ENCODE peak calls at places on chromosome 13, in seven cellular contexts. A is uterus, D is hepatocyte, U is suprapubic skin, L is lower leg skin, P is fibroblast of mammary gland, N is dorsolateral prefrontal cortex. G is an unnamed sample.

GRCh38 chr13:70758932-70759331 is 650.7 kb upstream of the KLHL1 start:
- DNase-seq in N (no peak), P (no peak), D (no peak), U (no peak), A (no peak), L (no peak), G (no peak)

GRCh38 chr13:76791290-76791664 is 94.9 kb downstream of the KCTD12 start:
- DNase-seq in P (peak), A (no peak), N (no peak), D (no peak), U (no peak), L (no peak), G (no peak)

GRCh38 chr13:34216251-34216650 is 398.3 kb downstream of the RFC3 start:
- DNase-seq in P (no peak), N (no peak), L (no peak), D (no peak), A (no peak), U (no peak), G (no peak)

GRCh38 chr13:46795321-46795720 is 1.6 kb downstream of the ESD start:
- DNase-seq in P (peak), D (no peak), N (no peak), U (no peak), A (no peak), L (no peak), G (no peak)

GRCh38 chr13:83248751-83249150 is 633.5 kb downstream of the SLITRK1 start:
- DNase-seq in L (peak), U (no peak), P (peak), N (no peak), A (no peak), D (no peak), G (no peak)

GRCh38 chr13:76646946-76647345 is 239.3 kb downstream of the KCTD12 start:
- DNase-seq in A (no peak), N (no peak), U (no peak), L (no peak), P (peak), D (no peak), G (no peak)

GRCh38 chr13:83536941-83537340 is 345.3 kb downstream of the SLITRK1 start:
- DNase-seq in N (no peak), L (no peak), D (no peak), A (no peak), U (no peak), P (no peak), G (no peak)

GRCh38 chr13:91576590-91576989 is 178.2 kb downstream of the GPC5 start:
- DNase-seq in D (no peak), A (no peak), P (no peak), L (no peak), N (no peak), U (no peak), G (peak)

GRCh38 chr13:77013853-77014542 is 13.0 kb downstream of the FBXL3 start:
- DNase-seq in N (no peak), A (no peak), U (no peak), D (no peak), P (no peak), L (no peak), G (no peak)

GRCh38 chr13:89455741-89456140 is 1784.6 kb downstream of the SLITRK5 start:
- DNase-seq in P (peak), N (no peak), A (no peak), L (no peak), D (no peak), U (no peak), G (no peak)

GRCh38 chr13:47934371-47934770 is 66.7 kb downstream of the SUCLA2 start:
- DNase-seq in D (no peak), A (no peak), L (no peak), U (no peak), N (no peak), P (no peak), G (no peak)

GRCh38 chr13:41568990-41569387 is 111.6 kb downstream of the RGCC start:
- DNase-seq in U (no peak), L (no peak), A (no peak), P (peak), N (no peak), D (no peak), G (no peak)

GRCh38 chr13:87274209-87274819 is 396.9 kb upstream of the SLITRK5 start:
- DNase-seq in P (peak), U (no peak), D (peak), A (no peak), N (no peak), L (no peak), G (peak)

GRCh38 chr13:65555973-65556372 is 1674.2 kb downstream of the PCDH9 start:
- DNase-seq in N (no peak), A (no peak), D (no peak), L (no peak), P (no peak), U (no peak), G (no peak)

GRCh38 chr13:85520445-85520844 is 278.8 kb downstream of the SLITRK6 start:
- DNase-seq in U (no peak), N (no peak), A (no peak), L (no peak), D (no peak), P (peak), G (no peak)

GRCh38 chr13:112071902-112072530 is 5.1 kb downstream of the SOX1 start:
- DNase-seq in N (no peak), A (no peak), D (no peak), L (no peak), U (no peak), P (no peak), G (peak)

GRCh38 chr13:41825691-41826090 is 135.2 kb downstream of the VWA8 start:
- DNase-seq in A (no peak), L (no peak), U (no peak), P (peak), D (no peak), N (no peak), G (no peak)

GRCh38 chr13:60591348-60591747 is 194.3 kb downstream of the TDRD3 start:
- DNase-seq in L (no peak), P (peak), D (no peak), U (no peak), A (no peak), N (no peak), G (no peak)

GRCh38 chr13:95676775-95677563 is at the start of gene DNAJC3:
- DNase-seq in A (peak), U (peak), N (peak), L (peak), P (peak), D (peak), G (peak)

GRCh38 chr13:49563513-49563912 is 21.8 kb downstream of the RCBTB1 start:
- DNase-seq in A (no peak), P (peak), D (peak), N (no peak), L (no peak), U (no peak), G (no peak)

GRCh38 chr13:72782717-72783116 is 784 bp downstream of the PIBF1 start:
- DNase-seq in L (no peak), N (no peak), P (peak), U (no peak), A (no peak), D (no peak), G (peak)

GRCh38 chr13:47484564-47484963 is 516.5 kb downstream of the SUCLA2 start:
- DNase-seq in U (no peak), D (no peak), L (no peak), P (peak), N (no peak), A (no peak), G (no peak)

GRCh38 chr13:26095846-26096245 is 44.0 kb upstream of the SHISA2 start:
- DNase-seq in U (no peak), N (no peak), D (no peak), L (no peak), P (no peak), A (no peak), G (no peak)

DNA sequence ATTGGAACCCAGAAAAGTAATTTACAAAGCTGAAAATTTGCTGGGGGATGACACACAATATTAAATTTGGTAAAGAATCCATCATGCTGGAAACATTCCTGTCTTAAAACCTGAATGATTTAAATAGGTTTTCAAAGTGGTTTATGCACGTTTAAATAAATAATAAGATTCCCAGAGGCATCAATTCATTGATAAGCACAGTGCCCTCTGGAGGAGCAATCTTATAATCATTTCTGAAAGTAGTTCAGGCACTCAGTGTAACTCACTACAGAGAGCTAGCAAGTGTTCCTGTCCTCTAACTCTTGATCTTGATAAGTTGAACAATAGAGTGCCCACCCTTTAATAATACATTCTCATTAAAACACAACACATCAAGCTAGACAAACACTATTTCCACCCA is 43.5 kb upstream of the SHISA2 start:
- DNase-seq in D (no peak), P (no peak), N (no peak), A (no peak), L (no peak), U (no peak), G (no peak)
- TF ChIP-seq CTCF in D (no peak), P (no peak), N (no peak), A (no peak), L (no peak), U (no peak), G (no peak)

GRCh38 chr13:38577048-38577447 is 109.8 kb upstream of the FREM2 start:
- DNase-seq in L (no peak), A (no peak), P (peak), D (peak), U (no peak), N (no peak), G (no peak)

DNA sequence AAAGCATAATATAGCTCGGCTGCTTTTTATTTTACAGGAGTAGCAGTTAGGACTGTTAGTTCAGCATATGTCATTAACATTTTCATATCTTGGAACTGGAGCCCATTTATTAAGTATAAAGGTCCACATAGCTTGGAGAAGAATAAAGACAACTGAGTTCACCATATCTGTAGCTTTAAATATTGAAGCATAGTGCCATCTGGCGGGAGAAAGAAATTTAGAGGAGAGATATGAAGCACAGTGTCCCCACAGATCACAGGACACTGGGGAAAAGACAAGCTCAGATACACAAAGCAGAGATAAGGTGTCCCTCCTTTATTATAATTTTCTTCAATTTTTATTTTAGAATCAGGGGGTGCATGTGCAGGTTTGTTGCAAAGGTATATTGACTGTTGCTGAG is 104.7 kb upstream of the FREM2 start:
- DNase-seq in U (no peak), L (no peak), A (no peak), D (peak), N (no peak), P (peak), G (peak)
- TF ChIP-seq CTCF in U (no peak), L (no peak), A (peak), D (peak), N (peak), P (peak), G (peak)

GRCh38 chr13:25037057-25037813 is 58.7 kb upstream of the PABPC3 start:
- DNase-seq in A (no peak), N (peak), D (peak), L (no peak), U (no peak), P (peak), G (peak)

GRCh38 chr13:25046274-25046984 is 49.5 kb upstream of the PABPC3 start:
- DNase-seq in A (no peak), N (no peak), L (no peak), P (no peak), D (peak), U (no peak), G (peak)

GRCh38 chr13:25044071-25044470 is 51.9 kb upstream of the PABPC3 start:
- DNase-seq in A (no peak), U (no peak), L (no peak), D (no peak), N (no peak), P (no peak), G (no peak)

GRCh38 chr13:25046985-25047660 is 48.8 kb upstream of the PABPC3 start:
- DNase-seq in L (no peak), P (peak), A (no peak), D (peak), U (no peak), N (peak), G (peak)

GRCh38 chr13:25042141-25042540 is 53.8 kb upstream of the PABPC3 start:
- DNase-seq in U (no peak), A (no peak), L (no peak), D (no peak), P (no peak), N (no peak), G (no peak)
- TF ChIP-seq CTCF in U (no peak), A (no peak), L (no peak), D (no peak), P (no peak), N (no peak), G (no peak)

GRCh38 chr13:97268772-97269171 is 46.6 kb downstream of the MBNL2 start:
- DNase-seq in A (no peak), P (no peak), U (no peak), L (no peak), D (no peak), N (no peak), G (no peak)
- TF ChIP-seq CTCF in A (no peak), P (peak), U (no peak), L (no peak), D (peak), N (no peak), G (no peak)

GRCh38 chr13:37011788-37012187 is 11.2 kb downstream of the EXOSC8 start:
- DNase-seq in P (no peak), N (no peak), L (no peak), U (no peak), A (no peak), D (no peak), G (no peak)
- TF ChIP-seq CTCF in P (no peak), N (no peak), L (no peak), U (no peak), A (no peak), D (no peak), G (no peak)

DNA sequence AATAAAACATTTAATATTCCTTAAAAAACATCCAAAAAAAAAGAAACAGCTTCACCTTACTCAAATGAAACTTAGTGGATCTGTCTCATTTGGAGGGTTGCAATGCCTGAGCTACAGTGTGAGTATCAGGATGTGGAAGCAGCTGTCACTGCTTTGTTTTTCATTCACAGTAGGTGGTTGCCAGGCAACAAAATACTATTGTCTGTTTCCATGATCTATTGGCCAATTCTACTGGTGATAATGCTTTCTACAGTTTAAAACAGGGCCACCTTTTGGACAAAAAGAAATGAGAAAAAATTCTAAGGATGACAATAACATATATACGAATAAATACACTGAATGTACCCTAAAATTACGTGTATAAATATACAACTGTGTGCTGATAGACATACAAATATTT is 3.0 kb downstream of the ENOX1 start:
- DNase-seq in D (peak), U (no peak), P (peak), L (no peak), N (no peak), A (no peak), G (no peak)
- TF ChIP-seq CTCF in D (no peak), U (no peak), P (no peak), L (no peak), N (no peak), A (no peak), G (no peak)

DNA sequence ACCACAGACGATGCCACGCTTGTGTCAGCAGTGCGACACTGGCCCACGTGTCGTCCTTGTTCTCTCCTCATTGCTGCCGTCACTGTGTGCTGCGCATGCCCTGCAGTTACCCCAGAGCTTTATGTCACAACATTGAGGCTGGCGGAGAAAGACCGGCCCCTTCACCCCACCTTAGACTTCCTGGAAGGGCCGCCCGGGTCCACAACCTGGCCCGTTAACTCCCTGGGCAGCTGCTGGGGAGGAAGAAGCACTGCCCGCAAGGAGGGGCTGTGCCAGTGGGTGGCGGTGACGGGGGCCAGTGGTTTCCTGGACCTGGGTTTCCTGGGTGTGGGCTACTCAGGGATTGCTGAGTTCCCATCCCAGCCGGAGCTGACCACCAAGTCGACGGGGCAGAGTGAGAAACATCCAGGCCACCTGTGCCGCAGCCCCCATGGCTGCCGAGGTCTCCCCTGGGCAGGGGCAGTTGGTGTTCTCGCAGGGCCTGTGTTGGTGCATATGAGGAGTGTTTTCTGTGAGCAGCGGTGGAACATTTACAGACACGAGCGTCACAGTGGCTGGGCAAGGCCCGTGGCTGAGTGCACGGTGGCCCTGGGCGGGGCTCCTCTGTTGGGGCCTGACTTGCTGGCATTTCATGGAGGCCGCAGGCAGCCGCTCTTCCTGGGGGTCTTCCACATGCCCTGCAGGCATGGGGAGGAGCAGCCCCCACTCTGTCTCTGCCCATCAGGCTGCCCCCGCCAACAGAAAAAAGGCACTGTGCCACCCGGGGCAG is 23.1 kb downstream of the TFDP1 start:
- DNase-seq in A (no peak), U (no peak), N (no peak), L (no peak), P (no peak), D (no peak), G (no peak)
- TF ChIP-seq CTCF in A (no peak), U (no peak), N (no peak), L (no peak), P (no peak), D (no peak), G (no peak)

G was measured in nephron progenitor cell.